ENCODE peak calls at places on chromosomes 11 and 22, in nine cellular contexts. One of them, this sample, is unnamed. For H3K36me3, the result is how much of the 10 kb centered on the place peaks cover.

GRCh38 chr11:133833101-133833898 is 12.0 kb downstream of the SPATA19 start:
- DNase-seq in spleen: peak
- DNase-seq in IMR-90: no peak
- DNase-seq in Peyer's patch: no peak
- DNase-seq in body of pancreas: no peak
- DNase-seq in esophagus squamous epithelium: no peak
- DNase-seq in tibial nerve: no peak
- DNase-seq in ovary: no peak
- DNase-seq in transverse colon: no peak
- DNase-seq in this sample: no peak

GRCh38 chr11:46306296-46306853 is 28.9 kb downstream of the CREB3L1 start:
- DNase-seq in spleen: no peak
- DNase-seq in tibial nerve: no peak
- DNase-seq in body of pancreas: no peak
- DNase-seq in esophagus squamous epithelium: no peak
- DNase-seq in transverse colon: no peak
- DNase-seq in IMR-90: peak
- DNase-seq in Peyer's patch: no peak
- DNase-seq in ovary: no peak
- DNase-seq in this sample: no peak

GRCh38 chr11:60754887-60755286 is 1.8 kb upstream of the MS4A15 start:
- DNase-seq in ovary: no peak
- DNase-seq in transverse colon: no peak
- DNase-seq in body of pancreas: no peak
- DNase-seq in Peyer's patch: no peak
- DNase-seq in tibial nerve: no peak
- DNase-seq in spleen: peak
- DNase-seq in esophagus squamous epithelium: no peak
- DNase-seq in IMR-90: no peak
- DNase-seq in this sample: no peak

GRCh38 chr22:48456449-48456848 is 1371.2 kb downstream of the BRD1 start:
- DNase-seq in tibial nerve: no peak
- DNase-seq in IMR-90: no peak
- DNase-seq in ovary: no peak
- DNase-seq in body of pancreas: no peak
- DNase-seq in esophagus squamous epithelium: no peak
- DNase-seq in Peyer's patch: no peak
- DNase-seq in transverse colon: no peak
- DNase-seq in spleen: no peak
- DNase-seq in this sample: peak

GRCh38 chr22:44547371-44547770 is 49.3 kb upstream of the RTL6 start:
- DNase-seq in transverse colon: no peak
- DNase-seq in body of pancreas: no peak
- DNase-seq in IMR-90: no peak
- DNase-seq in tibial nerve: no peak
- DNase-seq in Peyer's patch: no peak
- DNase-seq in spleen: no peak
- DNase-seq in esophagus squamous epithelium: no peak
- DNase-seq in ovary: no peak
- DNase-seq in this sample: no peak

GRCh38 chr11:70788247-70789022 is 390.1 kb downstream of the CTTN start:
- DNase-seq in Peyer's patch: no peak
- DNase-seq in transverse colon: no peak
- DNase-seq in spleen: no peak
- DNase-seq in tibial nerve: no peak
- DNase-seq in esophagus squamous epithelium: no peak
- DNase-seq in body of pancreas: no peak
- DNase-seq in ovary: no peak
- DNase-seq in IMR-90: peak
- DNase-seq in this sample: no peak

GRCh38 chr11:14336507-14337503 is 22.2 kb downstream of the RRAS2 start:
- DNase-seq in body of pancreas: no peak
- DNase-seq in Peyer's patch: no peak
- DNase-seq in ovary: no peak
- DNase-seq in tibial nerve: no peak
- DNase-seq in esophagus squamous epithelium: no peak
- DNase-seq in spleen: no peak
- DNase-seq in IMR-90: peak
- DNase-seq in transverse colon: no peak
- DNase-seq in this sample: no peak

GRCh38 chr11:93796832-93797231 is 12.8 kb downstream of the MED17 start:
- DNase-seq in body of pancreas: no peak
- DNase-seq in esophagus squamous epithelium: no peak
- DNase-seq in spleen: no peak
- DNase-seq in transverse colon: no peak
- DNase-seq in ovary: no peak
- DNase-seq in Peyer's patch: no peak
- DNase-seq in IMR-90: no peak
- DNase-seq in tibial nerve: no peak
- DNase-seq in this sample: no peak

GRCh38 chr11:104970756-104971155 is 2.4 kb upstream of the CASP4 start:
- DNase-seq in spleen: no peak
- DNase-seq in transverse colon: no peak
- DNase-seq in Peyer's patch: no peak
- DNase-seq in ovary: no peak
- DNase-seq in body of pancreas: no peak
- DNase-seq in tibial nerve: no peak
- DNase-seq in esophagus squamous epithelium: no peak
- DNase-seq in IMR-90: no peak
- DNase-seq in this sample: no peak

GRCh38 chr11:118918128-118918685 is 7.5 kb downstream of the BCL9L start:
- DNase-seq in body of pancreas: peak
- DNase-seq in esophagus squamous epithelium: no peak
- DNase-seq in Peyer's patch: peak
- DNase-seq in IMR-90: peak
- DNase-seq in transverse colon: peak
- DNase-seq in spleen: peak
- DNase-seq in tibial nerve: peak
- DNase-seq in ovary: peak
- DNase-seq in this sample: peak

GRCh38 chr11:119298726-119299125 is 18.2 kb downstream of the MCAM start:
- DNase-seq in ovary: no peak
- DNase-seq in transverse colon: no peak
- DNase-seq in body of pancreas: peak
- DNase-seq in esophagus squamous epithelium: no peak
- DNase-seq in IMR-90: no peak
- DNase-seq in Peyer's patch: no peak
- DNase-seq in spleen: no peak
- DNase-seq in tibial nerve: no peak
- DNase-seq in this sample: no peak

GRCh38 chr22:45911601-45912271 is 65.2 kb downstream of the WNT7B start:
- DNase-seq in IMR-90: no peak
- DNase-seq in transverse colon: no peak
- DNase-seq in spleen: no peak
- DNase-seq in ovary: peak
- DNase-seq in body of pancreas: peak
- DNase-seq in esophagus squamous epithelium: no peak
- DNase-seq in tibial nerve: no peak
- DNase-seq in Peyer's patch: no peak
- DNase-seq in this sample: peak

GRCh38 chr11:68020575-68020974 is 9.9 kb upstream of the NDUFS8 start:
- DNase-seq in ovary: no peak
- DNase-seq in esophagus squamous epithelium: no peak
- DNase-seq in spleen: no peak
- DNase-seq in Peyer's patch: no peak
- DNase-seq in body of pancreas: no peak
- DNase-seq in tibial nerve: no peak
- DNase-seq in IMR-90: peak
- DNase-seq in transverse colon: no peak
- DNase-seq in this sample: peak

GRCh38 chr11:108891909-108892511 is 227.1 kb downstream of the DDX10 start:
- DNase-seq in body of pancreas: no peak
- DNase-seq in ovary: no peak
- DNase-seq in spleen: no peak
- DNase-seq in Peyer's patch: no peak
- DNase-seq in transverse colon: no peak
- DNase-seq in esophagus squamous epithelium: no peak
- DNase-seq in IMR-90: no peak
- DNase-seq in tibial nerve: no peak
- DNase-seq in this sample: no peak

GRCh38 chr11:108886608-108887007 is 221.7 kb downstream of the DDX10 start:
- DNase-seq in Peyer's patch: no peak
- DNase-seq in tibial nerve: no peak
- DNase-seq in esophagus squamous epithelium: no peak
- DNase-seq in body of pancreas: no peak
- DNase-seq in spleen: no peak
- DNase-seq in ovary: no peak
- DNase-seq in transverse colon: no peak
- DNase-seq in IMR-90: peak
- DNase-seq in this sample: no peak

GRCh38 chr11:108887436-108888238 is 222.8 kb downstream of the DDX10 start:
- DNase-seq in spleen: no peak
- DNase-seq in body of pancreas: no peak
- DNase-seq in IMR-90: no peak
- DNase-seq in transverse colon: no peak
- DNase-seq in tibial nerve: no peak
- DNase-seq in esophagus squamous epithelium: no peak
- DNase-seq in Peyer's patch: no peak
- DNase-seq in ovary: no peak
- DNase-seq in this sample: no peak

GRCh38 chr11:108891143-108891542 is 226.3 kb downstream of the DDX10 start:
- DNase-seq in IMR-90: no peak
- DNase-seq in esophagus squamous epithelium: no peak
- DNase-seq in body of pancreas: no peak
- DNase-seq in Peyer's patch: no peak
- DNase-seq in transverse colon: no peak
- DNase-seq in ovary: no peak
- DNase-seq in tibial nerve: no peak
- DNase-seq in spleen: no peak
- DNase-seq in this sample: no peak

DNA sequence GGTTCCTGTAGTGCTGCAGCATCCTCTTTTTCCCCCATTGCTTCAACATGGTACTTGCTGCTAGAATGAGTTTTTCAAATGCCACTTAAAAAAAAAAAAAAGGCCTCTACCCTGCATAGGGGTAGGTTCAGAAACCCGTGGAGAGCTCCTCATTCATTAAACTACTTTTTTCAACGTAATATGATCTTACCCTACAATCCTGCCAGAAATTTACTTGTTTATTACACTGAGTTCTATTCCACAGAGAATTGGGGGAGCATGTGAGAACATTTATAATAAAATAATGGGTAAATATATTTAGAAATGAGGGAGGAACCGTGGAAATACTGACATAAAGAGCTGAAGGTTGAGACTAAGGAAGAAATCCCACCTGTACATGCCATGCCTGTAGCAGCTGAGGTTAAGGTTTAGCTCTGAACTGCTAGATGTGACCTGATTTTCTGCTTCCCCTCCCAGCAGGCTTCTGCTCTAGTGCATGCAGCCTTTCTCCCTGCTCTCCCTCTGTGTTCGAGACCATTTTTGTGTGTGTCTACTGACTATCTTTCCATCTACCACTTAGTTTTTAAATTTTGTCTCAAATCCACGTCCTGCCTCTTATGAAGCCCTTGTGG is 225.7 kb downstream of the DDX10 start:
- DNase-seq in IMR-90: no peak
- DNase-seq in transverse colon: no peak
- DNase-seq in ovary: no peak
- DNase-seq in tibial nerve: no peak
- DNase-seq in spleen: no peak
- DNase-seq in Peyer's patch: no peak
- DNase-seq in body of pancreas: no peak
- DNase-seq in esophagus squamous epithelium: no peak
- DNase-seq in this sample: no peak
- H3K36me3 ChIP-seq in IMR-90: under half
- H3K36me3 ChIP-seq in transverse colon: under half
- H3K36me3 ChIP-seq in ovary: under half
- H3K36me3 ChIP-seq in tibial nerve: under half
- H3K36me3 ChIP-seq in spleen: under half
- H3K36me3 ChIP-seq in Peyer's patch: under half
- H3K36me3 ChIP-seq in body of pancreas: under half
- H3K36me3 ChIP-seq in esophagus squamous epithelium: under half
- H3K36me3 ChIP-seq in this sample: under half

GRCh38 chr11:6468712-6469495 is 4.8 kb downstream of the TRIM3 start:
- DNase-seq in Peyer's patch: peak
- DNase-seq in spleen: peak
- DNase-seq in body of pancreas: peak
- DNase-seq in tibial nerve: peak
- DNase-seq in transverse colon: peak
- DNase-seq in esophagus squamous epithelium: no peak
- DNase-seq in ovary: peak
- DNase-seq in IMR-90: peak
- DNase-seq in this sample: peak
- TF ChIP-seq POLR2A in Peyer's patch: peak
- TF ChIP-seq POLR2A in spleen: no peak
- TF ChIP-seq POLR2A in body of pancreas: no peak
- TF ChIP-seq POLR2A in tibial nerve: no peak
- TF ChIP-seq POLR2A in transverse colon: no peak
- TF ChIP-seq POLR2A in esophagus squamous epithelium: no peak
- TF ChIP-seq POLR2A in ovary: no peak
- TF ChIP-seq POLR2A in IMR-90: no peak
- TF ChIP-seq POLR2A in this sample: no peak

GRCh38 chr11:111707691-111708067 is 58.5 kb downstream of the PPP2R1B start:
- DNase-seq in body of pancreas: no peak
- DNase-seq in spleen: no peak
- DNase-seq in transverse colon: no peak
- DNase-seq in tibial nerve: no peak
- DNase-seq in Peyer's patch: no peak
- DNase-seq in esophagus squamous epithelium: no peak
- DNase-seq in ovary: no peak
- DNase-seq in IMR-90: no peak
- DNase-seq in this sample: no peak

GRCh38 chr11:111702623-111703022 is 63.6 kb downstream of the PPP2R1B start:
- DNase-seq in IMR-90: no peak
- DNase-seq in body of pancreas: no peak
- DNase-seq in transverse colon: no peak
- DNase-seq in spleen: no peak
- DNase-seq in esophagus squamous epithelium: no peak
- DNase-seq in ovary: no peak
- DNase-seq in tibial nerve: no peak
- DNase-seq in Peyer's patch: no peak
- DNase-seq in this sample: no peak

GRCh38 chr11:111707039-111707690 is 59.0 kb downstream of the PPP2R1B start:
- DNase-seq in spleen: no peak
- DNase-seq in esophagus squamous epithelium: no peak
- DNase-seq in IMR-90: peak
- DNase-seq in Peyer's patch: no peak
- DNase-seq in body of pancreas: peak
- DNase-seq in ovary: peak
- DNase-seq in tibial nerve: no peak
- DNase-seq in transverse colon: no peak
- DNase-seq in this sample: no peak
- H3K36me3 ChIP-seq in spleen: half or more
- H3K36me3 ChIP-seq in esophagus squamous epithelium: under half
- H3K36me3 ChIP-seq in IMR-90: under half
- H3K36me3 ChIP-seq in Peyer's patch: under half
- H3K36me3 ChIP-seq in body of pancreas: under half
- H3K36me3 ChIP-seq in ovary: under half
- H3K36me3 ChIP-seq in tibial nerve: under half
- H3K36me3 ChIP-seq in transverse colon: under half
- H3K36me3 ChIP-seq in this sample: under half

DNA sequence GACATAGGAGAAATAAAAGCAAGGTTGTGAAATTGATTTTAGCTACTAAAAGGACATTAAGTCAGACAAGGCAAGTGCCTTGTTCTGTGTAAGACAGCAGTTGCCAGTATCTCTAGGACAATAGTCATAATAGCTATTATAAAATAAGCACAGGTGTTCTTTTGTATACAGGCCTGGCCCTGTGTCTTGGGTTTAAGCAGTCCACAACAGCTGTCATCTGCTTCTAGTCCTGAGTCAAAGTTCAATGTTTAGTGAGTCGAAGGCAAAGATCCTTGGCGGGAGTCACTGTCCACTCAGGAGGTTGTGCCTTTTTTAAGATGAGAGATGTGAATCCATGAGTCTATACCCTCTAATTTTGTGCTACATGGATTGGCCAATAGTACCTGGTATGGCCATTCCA is 79.5 kb downstream of the SC5D start:
- DNase-seq in spleen: no peak
- DNase-seq in ovary: no peak
- DNase-seq in esophagus squamous epithelium: no peak
- DNase-seq in transverse colon: no peak
- DNase-seq in tibial nerve: no peak
- DNase-seq in body of pancreas: no peak
- DNase-seq in Peyer's patch: no peak
- DNase-seq in IMR-90: no peak
- DNase-seq in this sample: no peak
- TF ChIP-seq POLR2A in spleen: no peak
- TF ChIP-seq POLR2A in ovary: no peak
- TF ChIP-seq POLR2A in esophagus squamous epithelium: no peak
- TF ChIP-seq POLR2A in transverse colon: no peak
- TF ChIP-seq POLR2A in tibial nerve: no peak
- TF ChIP-seq POLR2A in body of pancreas: no peak
- TF ChIP-seq POLR2A in Peyer's patch: no peak
- TF ChIP-seq POLR2A in IMR-90: no peak
- TF ChIP-seq POLR2A in this sample: no peak

This sample was measured in upper lobe of left lung.